ENCODE peak calls at places on chromosomes 1 and 21, in four cellular contexts. One of them, this sample, is unnamed.

GRCh38 chr1:248593226-248593625 is 4.3 kb downstream of the OR2T10 start:
- DNase-seq in fibroblast of lung: no peak
- DNase-seq in adrenal gland: no peak
- DNase-seq in HepG2: no peak
- DNase-seq in this sample: no peak

GRCh38 chr1:17287377-17287776 is 20.6 kb upstream of the PADI4 start:
- DNase-seq in fibroblast of lung: peak; percentile 61
- DNase-seq in adrenal gland: no peak
- DNase-seq in HepG2: no peak
- DNase-seq in this sample: no peak

GRCh38 chr21:33299181-33299752 is 25.5 kb upstream of the IFNAR1 start:
- DNase-seq in fibroblast of lung: no peak
- DNase-seq in adrenal gland: no peak
- DNase-seq in HepG2: no peak
- DNase-seq in this sample: no peak

GRCh38 chr1:171468120-171468790 is 17.1 kb upstream of the PRRC2C start:
- DNase-seq in fibroblast of lung: peak; percentile 31
- DNase-seq in adrenal gland: no peak
- DNase-seq in HepG2: no peak
- DNase-seq in this sample: no peak

GRCh38 chr1:59020151-59020997 is 236.5 kb upstream of the JUN start:
- DNase-seq in fibroblast of lung: peak; percentile 86
- DNase-seq in adrenal gland: peak; percentile 77
- DNase-seq in HepG2: no peak
- DNase-seq in this sample: no peak

GRCh38 chr1:156904187-156904959 is 10.9 kb downstream of the PEAR1 start:
- DNase-seq in fibroblast of lung: no peak
- DNase-seq in adrenal gland: no peak
- DNase-seq in HepG2: no peak
- DNase-seq in this sample: no peak

GRCh38 chr1:15275921-15276683 is 29.1 kb downstream of the FHAD1 start:
- DNase-seq in fibroblast of lung: no peak
- DNase-seq in adrenal gland: no peak
- DNase-seq in HepG2: no peak
- DNase-seq in this sample: no peak

GRCh38 chr1:170714163-170714562 is 50.2 kb downstream of the PRRX1 start:
- DNase-seq in fibroblast of lung: no peak
- DNase-seq in adrenal gland: no peak
- DNase-seq in HepG2: no peak
- DNase-seq in this sample: no peak

GRCh38 chr1:185960377-185961151 is 226.4 kb downstream of the HMCN1 start:
- DNase-seq in fibroblast of lung: peak; percentile 35
- DNase-seq in adrenal gland: peak; percentile 33
- DNase-seq in HepG2: no peak
- DNase-seq in this sample: no peak

GRCh38 chr1:39575191-39576015 is 1.2 kb downstream of the PABPC4 start:
- DNase-seq in fibroblast of lung: peak; percentile 63
- DNase-seq in adrenal gland: peak; percentile 87
- DNase-seq in HepG2: peak; percentile 16
- DNase-seq in this sample: no peak

GRCh38 chr1:78211483-78212092 is 165.8 kb downstream of the GIPC2 start:
- DNase-seq in fibroblast of lung: no peak
- DNase-seq in adrenal gland: no peak
- DNase-seq in HepG2: no peak
- DNase-seq in this sample: no peak

GRCh38 chr21:41064325-41064724 is 103.6 kb upstream of the BACE2 start:
- DNase-seq in fibroblast of lung: no peak
- DNase-seq in adrenal gland: no peak
- DNase-seq in HepG2: no peak
- DNase-seq in this sample: no peak

GRCh38 chr1:221815660-221816059 is 73.8 kb upstream of the DUSP10 start:
- DNase-seq in fibroblast of lung: no peak
- DNase-seq in adrenal gland: no peak
- DNase-seq in HepG2: no peak
- DNase-seq in this sample: no peak

GRCh38 chr1:37666241-37666867 is 26.0 kb upstream of the CDCA8 start:
- DNase-seq in fibroblast of lung: no peak
- DNase-seq in adrenal gland: no peak
- DNase-seq in HepG2: no peak
- DNase-seq in this sample: no peak

GRCh38 chr1:244067893-244068292 is 16.8 kb downstream of the ZBTB18 start:
- DNase-seq in fibroblast of lung: no peak
- DNase-seq in adrenal gland: peak; percentile 79
- DNase-seq in HepG2: peak; percentile 50
- DNase-seq in this sample: no peak

GRCh38 chr21:36522174-36522810 is 42.4 kb upstream of the CLDN14 start:
- DNase-seq in fibroblast of lung: no peak
- DNase-seq in adrenal gland: no peak
- DNase-seq in HepG2: no peak
- DNase-seq in this sample: no peak

GRCh38 chr21:35811115-35811806 is 249.1 kb downstream of the SETD4 start:
- DNase-seq in fibroblast of lung: no peak
- DNase-seq in adrenal gland: no peak
- DNase-seq in HepG2: no peak
- DNase-seq in this sample: no peak

GRCh38 chr1:116666747-116667576 is 571 bp downstream of the IGSF3 start:
- DNase-seq in fibroblast of lung: no peak
- DNase-seq in adrenal gland: no peak
- DNase-seq in HepG2: no peak
- DNase-seq in this sample: no peak

GRCh38 chr1:232186936-232187335 is 443.0 kb downstream of the SIPA1L2 start:
- DNase-seq in fibroblast of lung: no peak
- DNase-seq in adrenal gland: no peak
- DNase-seq in HepG2: no peak
- DNase-seq in this sample: no peak

GRCh38 chr21:45295576-45296365 is 8.1 kb upstream of the POFUT2 start:
- DNase-seq in fibroblast of lung: peak; percentile 72
- DNase-seq in adrenal gland: peak; percentile 47
- DNase-seq in HepG2: no peak
- DNase-seq in this sample: no peak

GRCh38 chr21:45293726-45294401 is 6.2 kb upstream of the POFUT2 start:
- DNase-seq in fibroblast of lung: no peak
- DNase-seq in adrenal gland: no peak
- DNase-seq in HepG2: no peak
- DNase-seq in this sample: no peak

GRCh38 chr21:45293214-45293725 is 5.6 kb upstream of the POFUT2 start:
- DNase-seq in fibroblast of lung: peak; percentile 38
- DNase-seq in adrenal gland: peak; percentile 60
- DNase-seq in HepG2: no peak
- DNase-seq in this sample: no peak

GRCh38 chr21:45296638-45297037 is 8.9 kb upstream of the POFUT2 start:
- DNase-seq in fibroblast of lung: no peak
- DNase-seq in adrenal gland: no peak
- DNase-seq in HepG2: no peak
- DNase-seq in this sample: no peak

DNA sequence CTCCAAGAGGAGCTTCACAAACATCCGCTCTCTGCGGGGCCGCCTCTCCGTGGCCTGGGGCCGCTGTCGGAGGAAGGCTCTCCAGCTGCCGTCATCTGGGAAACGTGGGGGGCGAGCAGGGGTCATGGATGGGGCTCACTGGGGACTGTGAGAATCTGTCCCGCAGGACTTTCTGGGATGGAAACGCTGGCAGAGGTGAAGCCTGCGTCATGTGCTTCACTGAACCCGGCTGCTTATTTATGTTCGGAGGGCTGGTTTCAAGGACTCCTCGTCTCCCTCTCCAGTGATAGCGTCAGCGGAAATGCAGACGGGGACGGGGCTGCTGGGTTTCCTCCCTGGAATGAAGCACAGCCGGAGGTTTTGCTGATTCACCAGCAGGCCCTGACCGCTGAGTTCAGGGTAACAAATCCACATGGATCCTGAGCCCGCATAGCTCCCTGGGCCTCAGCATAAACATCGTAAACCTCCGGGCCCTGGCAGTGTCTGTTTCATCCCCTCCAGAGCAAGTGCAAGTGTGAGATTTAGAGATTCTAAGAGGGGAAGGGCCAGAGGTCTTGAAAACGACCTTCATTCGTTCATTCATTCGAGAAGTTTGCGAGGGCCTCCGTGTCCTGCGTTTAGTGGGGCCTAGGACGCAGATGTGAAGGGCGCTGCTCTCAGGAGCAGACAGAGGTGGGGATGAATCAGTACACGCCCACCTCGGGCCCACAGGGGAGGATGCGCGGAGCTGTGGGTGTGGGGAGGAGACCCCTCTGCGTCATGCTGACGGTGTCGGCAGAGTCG is 7.0 kb upstream of the POFUT2 start:
- DNase-seq in fibroblast of lung: peak; percentile 100
- DNase-seq in adrenal gland: peak; percentile 96
- DNase-seq in HepG2: no peak
- DNase-seq in this sample: no peak
- H3K4me3 ChIP-seq in fibroblast of lung: no peak overlapping the region
- H3K4me3 ChIP-seq in adrenal gland: no peak overlapping the region
- H3K4me3 ChIP-seq in HepG2: no peak overlapping the region
- H3K4me3 ChIP-seq in this sample: no peak overlapping the region

GRCh38 chr1:167616521-167616920 is 13.5 kb upstream of the RCSD1 start:
- DNase-seq in fibroblast of lung: no peak
- DNase-seq in adrenal gland: no peak
- DNase-seq in HepG2: no peak
- DNase-seq in this sample: no peak

GRCh38 chr1:167617950-167618269 is 12.1 kb upstream of the RCSD1 start:
- DNase-seq in fibroblast of lung: no peak
- DNase-seq in adrenal gland: no peak
- DNase-seq in HepG2: no peak
- DNase-seq in this sample: no peak

GRCh38 chr1:167618789-167619188 is 11.2 kb upstream of the RCSD1 start:
- DNase-seq in fibroblast of lung: no peak
- DNase-seq in adrenal gland: no peak
- DNase-seq in HepG2: no peak
- DNase-seq in this sample: no peak

GRCh38 chr1:167618366-167618765 is 11.7 kb upstream of the RCSD1 start:
- DNase-seq in fibroblast of lung: no peak
- DNase-seq in adrenal gland: no peak
- DNase-seq in HepG2: no peak
- DNase-seq in this sample: no peak

DNA sequence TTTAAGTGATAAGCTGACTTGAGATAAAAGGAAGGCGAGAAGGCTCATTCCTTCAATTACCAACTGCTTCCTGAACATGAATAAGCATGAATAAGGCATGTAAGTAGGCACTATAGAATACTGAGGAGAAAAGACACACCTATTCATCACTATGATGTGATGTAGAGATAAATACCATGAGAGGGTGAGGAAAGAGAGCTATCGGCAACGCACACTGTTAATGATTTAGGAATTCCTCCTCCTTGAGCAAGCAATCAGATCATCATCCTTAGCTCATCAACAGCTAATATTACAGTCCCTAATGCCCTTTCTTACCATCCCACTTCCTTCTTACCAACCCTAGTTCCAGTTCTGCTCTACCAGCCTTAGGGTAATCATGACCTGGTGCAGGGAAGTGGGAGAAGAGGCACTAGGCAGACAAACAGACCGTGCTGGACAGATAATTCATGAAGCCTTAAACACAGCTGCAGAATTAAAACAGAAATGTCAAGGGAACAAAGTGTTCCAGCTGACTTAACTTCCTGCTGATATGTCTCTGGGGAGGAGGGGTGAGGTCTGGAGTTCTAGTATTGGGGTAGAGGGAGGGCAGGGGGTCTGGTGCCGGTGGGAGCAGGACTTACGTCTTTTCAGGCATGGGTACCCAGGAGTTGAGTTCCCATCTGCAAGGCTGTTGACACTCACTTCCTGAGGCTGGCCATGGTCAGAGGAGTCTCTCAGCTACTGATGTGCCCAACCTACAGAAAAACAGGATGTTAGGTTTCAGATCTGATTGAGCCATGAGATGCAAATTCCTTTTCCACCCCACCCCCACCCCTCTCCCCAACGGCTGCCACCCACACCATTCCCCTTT is 12.7 kb upstream of the RCSD1 start:
- DNase-seq in fibroblast of lung: peak; percentile 8
- DNase-seq in adrenal gland: peak; percentile 37
- DNase-seq in HepG2: no peak
- DNase-seq in this sample: no peak
- H3K4me1 ChIP-seq in fibroblast of lung: no peaks in the 10 kb centered on the region
- H3K4me1 ChIP-seq in adrenal gland: peaks cover 16% of the 10 kb centered on the region
- H3K4me1 ChIP-seq in HepG2: no peaks in the 10 kb centered on the region
- H3K4me1 ChIP-seq in this sample: peaks cover 7% of the 10 kb centered on the region

DNA sequence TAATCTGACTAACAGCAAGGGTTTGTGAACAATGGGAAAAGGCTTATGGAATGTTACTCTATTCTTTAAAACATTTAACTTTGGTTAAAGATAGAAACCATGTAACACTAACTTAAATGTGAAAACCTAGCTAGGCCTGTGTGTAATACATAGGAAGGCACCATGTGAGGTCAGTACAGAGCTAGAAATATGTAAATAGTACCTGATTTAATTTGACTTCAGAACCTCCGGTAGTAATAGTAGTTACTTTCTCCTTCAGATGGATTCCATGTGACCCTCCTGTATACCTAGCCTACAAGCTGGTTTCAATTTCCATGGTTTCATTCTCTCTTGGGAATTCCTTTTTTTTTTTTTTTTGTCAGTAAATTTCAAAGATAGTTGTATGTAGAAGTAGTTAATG is 1.3 kb downstream of the MTF2 start:
- DNase-seq in fibroblast of lung: peak; percentile 84
- DNase-seq in adrenal gland: no peak
- DNase-seq in HepG2: peak; percentile 63
- DNase-seq in this sample: no peak
- TF ChIP-seq CTCF in fibroblast of lung: peak; percentile 26
- TF ChIP-seq CTCF in adrenal gland: peak; percentile 52
- TF ChIP-seq CTCF in HepG2: peak; percentile 56
- TF ChIP-seq CTCF in this sample: peak; percentile 11

GRCh38 chr1:202018476-202019234 is 8.3 kb downstream of the ELF3 start:
- DNase-seq in fibroblast of lung: no peak
- DNase-seq in adrenal gland: no peak
- DNase-seq in HepG2: peak; percentile 85
- DNase-seq in this sample: no peak
- H3K4me3 ChIP-seq in fibroblast of lung: no peak overlapping the region
- H3K4me3 ChIP-seq in adrenal gland: no peak overlapping the region
- H3K4me3 ChIP-seq in HepG2: peak overlapping the region; percentile 74
- H3K4me3 ChIP-seq in this sample: no peak overlapping the region

GRCh38 chr1:41576206-41576605 is 91.7 kb upstream of the EDN2 start:
- DNase-seq in fibroblast of lung: no peak
- DNase-seq in adrenal gland: no peak
- DNase-seq in HepG2: no peak
- DNase-seq in this sample: no peak
- H3K4me1 ChIP-seq in fibroblast of lung: no peaks in the 10 kb centered on the region
- H3K4me1 ChIP-seq in adrenal gland: peaks cover 4% of the 10 kb centered on the region
- H3K4me1 ChIP-seq in HepG2: no peaks in the 10 kb centered on the region
- H3K4me1 ChIP-seq in this sample: peaks cover 13% of the 10 kb centered on the region

DNA sequence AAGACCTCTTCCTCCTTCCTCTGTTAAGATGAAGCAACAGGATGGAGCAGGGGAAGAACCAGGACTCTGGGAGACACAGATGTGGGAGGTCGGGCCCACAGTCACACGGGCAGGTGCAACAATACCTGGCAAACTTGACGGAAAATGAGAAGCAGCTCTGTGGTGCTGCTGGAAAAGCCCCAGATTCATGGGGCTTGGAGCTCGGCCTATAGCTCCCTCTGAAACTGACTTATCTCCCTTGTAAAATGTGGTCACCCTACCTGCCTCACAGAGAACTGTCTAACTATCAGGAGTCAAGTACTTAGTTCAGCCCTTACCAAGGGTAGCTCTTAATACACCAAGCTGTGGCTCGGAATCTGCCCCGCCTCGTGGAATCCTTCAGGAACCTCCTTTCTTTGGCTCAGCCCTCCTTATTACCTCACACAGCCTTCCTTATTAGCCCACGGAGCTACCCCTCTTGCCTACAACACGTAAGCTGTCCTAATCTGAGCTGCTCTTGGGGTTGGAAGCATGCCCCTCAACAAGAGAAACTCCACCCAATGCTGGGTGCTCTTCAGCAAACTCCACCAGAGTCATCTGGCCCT is 68.8 kb downstream of the MRPL37 start:
- DNase-seq in fibroblast of lung: no peak
- DNase-seq in adrenal gland: no peak
- DNase-seq in HepG2: no peak
- DNase-seq in this sample: no peak
- TF ChIP-seq CTCF in fibroblast of lung: no peak
- TF ChIP-seq CTCF in adrenal gland: no peak
- TF ChIP-seq CTCF in HepG2: no peak
- TF ChIP-seq CTCF in this sample: no peak